ENCODE peak calls at places on chromosomes 4 and X, in seven cellular contexts. I is lower lobe of right lung; H is endothelial cell of umbilical vein; L is MG63; U is astrocyte; T is CD8-positive, alpha-beta memory T cell; M is dorsolateral prefrontal cortex. S is an unnamed sample.

GRCh38 chr4:69875986-69876542 is 16.1 kb upstream of the SULT1E1 start:
- DNase-seq in I (no peak), H (no peak), L (no peak), U (no peak), T (no peak), M (no peak), S (no peak)

GRCh38 chr4:126753592-126753991 is 879.2 kb upstream of the INTU start:
- DNase-seq in I (no peak), H (no peak), L (no peak), U (no peak), T (no peak), M (no peak), S (no peak)

GRCh38 chr4:150682126-150682525 is 100.2 kb downstream of the MAB21L2 start:
- DNase-seq in I (no peak), H (no peak), L (no peak), U (no peak), T (no peak), M (no peak), S (no peak)

GRCh38 chrX:155577682-155578081 is 35.1 kb downstream of the TMLHE start:
- DNase-seq in I (no peak), H (no peak), L (no peak), U (no peak), T (no peak), M (no peak), S (no peak)

GRCh38 chrX:80334583-80334982 is 85.7 kb upstream of the TENT5D start:
- DNase-seq in I (no peak), H (no peak), L (no peak), U (no peak), T (no peak), M (no peak), S (no peak)

GRCh38 chr4:517806-518070 is 18.7 kb downstream of the PIGG start:
- DNase-seq in I (no peak), H (no peak), L (no peak), U (no peak), T (no peak), M (no peak), S (no peak)

GRCh38 chrX:40278340-40279090 is 180.8 kb upstream of the BCOR start:
- DNase-seq in I (no peak), H (no peak), L (no peak), U (peak; percentile 65), T (peak; percentile 13), M (no peak), S (no peak)

GRCh38 chr4:47538516-47538915 is 53.4 kb downstream of the ATP10D start:
- DNase-seq in I (no peak), H (no peak), L (no peak), U (peak; percentile 59), T (no peak), M (no peak), S (no peak)

GRCh38 chr4:1247811-1248261 is 1.1 kb downstream of the CTBP1 start:
- DNase-seq in I (no peak), H (no peak), L (no peak), U (peak; percentile 4), T (peak; percentile 75), M (no peak), S (no peak)

GRCh38 chr4:5619913-5620625 is 88.3 kb downstream of the EVC2 start:
- DNase-seq in I (no peak), H (no peak), L (no peak), U (no peak), T (no peak), M (no peak), S (no peak)

GRCh38 chr4:57099363-57099762 is 10.8 kb downstream of the IGFBP7 start:
- DNase-seq in I (no peak), H (no peak), L (no peak), U (no peak), T (no peak), M (no peak), S (no peak)

GRCh38 chrX:114073926-114074325 is 510.0 kb upstream of the HTR2C start:
- DNase-seq in I (no peak), H (no peak), L (no peak), U (no peak), T (no peak), M (no peak), S (no peak)

GRCh38 chrX:145563159-145563558 is 254.5 kb upstream of the SLITRK2 start:
- DNase-seq in I (no peak), H (no peak), L (no peak), U (no peak), T (no peak), M (no peak), S (no peak)

GRCh38 chr4:140423106-140423505 is 4.3 kb downstream of the CLGN start:
- DNase-seq in I (no peak), H (no peak), L (no peak), U (peak; percentile 36), T (no peak), M (no peak), S (no peak)

GRCh38 chrX:128781506-128781905 is 729.3 kb upstream of the ACTRT1 start:
- DNase-seq in I (no peak), H (no peak), L (no peak), U (no peak), T (peak; percentile 14), M (no peak), S (no peak)

GRCh38 chr4:151850751-151851150 is 89.9 kb upstream of the GATB start:
- DNase-seq in I (no peak), H (no peak), L (no peak), U (no peak), T (no peak), M (no peak), S (no peak)

GRCh38 chr4:113675731-113676707 is 85.5 kb downstream of the CAMK2D start:
- DNase-seq in I (no peak), H (no peak), L (no peak), U (no peak), T (no peak), M (no peak), S (no peak)

GRCh38 chr4:47221721-47222120 is 190.4 kb downstream of the GABRB1 start:
- DNase-seq in I (no peak), H (no peak), L (no peak), U (peak; percentile 95), T (no peak), M (no peak), S (no peak)

DNA sequence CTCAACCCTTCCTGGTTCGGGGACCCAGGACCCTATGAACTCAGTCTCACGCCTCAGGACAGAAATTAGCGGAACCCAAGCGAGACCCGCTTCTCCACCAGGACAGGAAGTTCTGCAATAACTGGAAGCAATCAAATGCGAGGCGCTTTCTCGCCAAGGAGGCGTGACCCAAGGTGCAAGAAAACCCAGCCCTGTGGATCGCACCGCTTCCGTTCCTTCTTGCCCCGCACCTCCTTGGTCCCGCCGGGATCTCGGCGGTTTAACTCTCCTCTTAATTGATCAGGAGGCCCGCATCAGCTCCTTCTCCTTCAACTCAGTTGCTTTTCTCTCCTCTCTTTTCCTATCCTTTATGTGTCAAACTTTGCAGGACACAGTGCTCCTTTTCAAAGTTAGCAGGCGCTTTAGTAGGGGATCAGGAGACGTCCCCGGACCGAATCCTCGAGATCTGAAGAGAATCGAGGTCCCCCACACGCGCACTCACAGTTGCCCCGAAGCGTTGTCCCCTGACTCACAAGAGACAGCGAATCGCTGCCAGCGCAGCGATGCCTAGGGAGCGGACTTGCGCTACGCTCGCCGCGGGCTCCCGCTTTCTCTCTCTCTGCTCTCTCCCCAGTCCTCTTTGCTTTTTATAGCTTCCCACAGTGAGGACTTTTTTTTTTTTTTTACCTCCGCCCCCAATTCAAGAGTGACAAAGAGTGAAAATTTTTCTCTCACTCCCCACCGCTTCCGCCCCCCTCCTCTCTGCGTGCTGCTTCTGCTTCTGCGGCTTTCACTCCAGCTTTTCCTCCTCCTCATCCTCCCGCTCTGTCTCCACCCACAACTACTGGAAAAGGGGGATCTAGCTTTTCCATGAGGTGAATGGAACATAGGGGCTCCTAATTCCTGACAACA is at the start of gene DKK2:
- DNase-seq in I (peak; percentile 46), H (peak; percentile 20), L (peak; percentile 34), U (peak; percentile 24), T (no peak), M (peak; percentile 49), S (no peak)
- H3K4me3 ChIP-seq in I (peak within 1 kb of the TSS; percentile 47), H (peak within 1 kb of the TSS; percentile 84), L (peak within 1 kb of the TSS; percentile 36), U (peak within 1 kb of the TSS; percentile 79), T (peak within 1 kb of the TSS; percentile 15), M (peak within 1 kb of the TSS; percentile 50), S (peak within 1 kb of the TSS; percentile 55)

GRCh38 chrX:12138366-12139313 is at the start of gene FRMPD4:
- DNase-seq in I (no peak), H (no peak), L (peak; percentile 40), U (no peak), T (no peak), M (peak; percentile 41), S (peak; percentile 49)
- H3K4me3 ChIP-seq in I (peak within 1 kb of the TSS; percentile 37), H (peak within 1 kb of the TSS; percentile 40), L (peak within 1 kb of the TSS; percentile 50), U (peak within 1 kb of the TSS; percentile 51), T (no peak within 1 kb of the TSS), M (peak within 1 kb of the TSS; percentile 21), S (peak within 1 kb of the TSS; percentile 49)

DNA sequence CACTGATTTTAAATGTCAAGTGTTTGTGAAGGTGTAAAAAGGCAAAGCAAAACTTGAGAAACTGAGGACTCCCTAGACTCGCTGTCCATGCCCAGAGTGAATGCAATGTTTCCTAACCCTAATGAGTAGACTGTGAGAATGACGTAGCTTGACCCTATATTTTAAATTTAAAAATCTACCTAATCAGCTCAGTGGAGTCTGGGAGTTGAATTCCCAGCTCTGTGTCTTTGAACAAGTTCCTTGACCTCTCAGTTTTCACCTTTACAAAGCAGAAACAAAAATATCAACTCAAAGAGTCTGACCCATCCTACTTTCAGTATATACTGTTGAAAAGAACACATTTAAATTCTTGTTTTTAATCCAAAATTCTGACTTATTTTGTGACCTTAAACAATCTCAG is 2.3 kb downstream of the FGA start:
- DNase-seq in I (no peak), H (no peak), L (no peak), U (no peak), T (no peak), M (no peak), S (no peak)
- H3K4me3 ChIP-seq in I (no peak overlapping the region), H (no peak overlapping the region), L (no peak overlapping the region), U (no peak overlapping the region), T (no peak overlapping the region), M (no peak overlapping the region), S (no peak overlapping the region)

GRCh38 chrX:24148118-24148517 is 1.4 kb upstream of the ZFX start:
- DNase-seq in I (no peak), H (peak; percentile 17), L (no peak), U (no peak), T (peak; percentile 25), M (no peak), S (no peak)
- H3K4me3 ChIP-seq in I (peak overlapping the region; percentile 68), H (peak overlapping the region; percentile 68), L (peak overlapping the region; percentile 55), U (no peak overlapping the region), T (no peak overlapping the region), M (peak overlapping the region; percentile 89), S (peak overlapping the region; percentile 79)